ENCODE peak calls at places on chromosomes 13 and 19, in nine cellular contexts. W, Q, B, O, N, F, E, K and G are unnamed samples.

GRCh38 chr19:5102520-5102919 is 133.6 kb downstream of the KDM4B start:
- DNase-seq in W (no peak), Q (no peak), B (no peak), O (no peak), N (no peak), F (no peak), E (no peak), K (no peak), G (no peak)

GRCh38 chr13:96003304-96003703 is 49.9 kb downstream of the UGGT2 start:
- DNase-seq in W (no peak), Q (no peak), B (no peak), O (no peak), N (peak; percentile 17), F (peak; percentile 67), E (no peak), K (no peak), G (no peak)

GRCh38 chr13:54852831-54853230 is 1824.2 kb downstream of the OLFM4 start:
- DNase-seq in W (no peak), Q (peak; percentile 0), B (no peak), O (no peak), N (no peak), F (no peak), E (no peak), K (no peak), G (no peak)

GRCh38 chr13:67642638-67643037 is 412.5 kb upstream of the PCDH9 start:
- DNase-seq in W (no peak), Q (peak; percentile 92), B (no peak), O (no peak), N (no peak), F (no peak), E (no peak), K (no peak), G (no peak)

GRCh38 chr19:10517361-10517759 is at the start of gene S1PR5:
- DNase-seq in W (no peak), Q (no peak), B (no peak), O (no peak), N (peak; percentile 34), F (peak; percentile 58), E (peak; percentile 73), K (no peak), G (no peak)

GRCh38 chr19:6521718-6522646 is 8.8 kb upstream of the TNFSF9 start:
- DNase-seq in W (peak; percentile 62), Q (peak; percentile 99), B (no peak), O (no peak), N (peak; percentile 36), F (peak; percentile 28), E (no peak), K (peak; percentile 61), G (no peak)

GRCh38 chr19:5052515-5052914 is 83.6 kb downstream of the KDM4B start:
- DNase-seq in W (no peak), Q (no peak), B (no peak), O (no peak), N (no peak), F (peak; percentile 22), E (no peak), K (no peak), G (no peak)

GRCh38 chr19:58350001-58350801 is 3.1 kb downstream of the A1BG start:
- DNase-seq in W (no peak), Q (no peak), B (no peak), O (no peak), N (no peak), F (no peak), E (no peak), K (no peak), G (no peak)

GRCh38 chr19:18171605-18172327 is 1.8 kb upstream of the IFI30 start:
- DNase-seq in W (no peak), Q (no peak), B (no peak), O (no peak), N (no peak), F (no peak), E (no peak), K (no peak), G (no peak)

GRCh38 chr13:52848455-52849190 is at the start of gene PCDH8:
- DNase-seq in W (no peak), Q (no peak), B (no peak), O (no peak), N (no peak), F (peak; percentile 93), E (peak; percentile 92), K (no peak), G (no peak)

GRCh38 chr13:40116008-40116407 is 460.5 kb downstream of the COG6 start:
- DNase-seq in W (no peak), Q (peak; percentile 67), B (peak; percentile 7), O (peak; percentile 49), N (peak; percentile 84), F (peak; percentile 82), E (no peak), K (peak; percentile 79), G (no peak)